ENCODE peak calls at places on chromosomes 16 and 17, in eight cellular contexts. T, G, L, V, P, O, Q and C are unnamed samples.

GRCh38 chr16:1914084-1914608 is 4.1 kb downstream of the HS3ST6 start:
- DNase-seq in T (no peak), G (no peak), L (no peak), V (no peak), P (no peak), O (peak), Q (no peak), C (peak)

GRCh38 chr17:71677444-71677843 is 443.4 kb upstream of the SOX9 start:
- DNase-seq in T (no peak), G (no peak), L (no peak), V (no peak), P (no peak), O (no peak), Q (no peak), C (no peak)

GRCh38 chr16:11233727-11234376 is 22.2 kb downstream of the SOCS1 start:
- DNase-seq in T (no peak), G (no peak), L (no peak), V (no peak), P (no peak), O (no peak), Q (no peak), C (no peak)

GRCh38 chr17:43778337-43779144 is at the start of gene DUSP3:
- DNase-seq in T (peak), G (peak), L (peak), V (peak), P (peak), O (peak), Q (peak), C (peak)

GRCh38 chr16:75319513-75320401 is 68.3 kb upstream of the BCAR1 start:
- DNase-seq in T (no peak), G (no peak), L (peak), V (peak), P (peak), O (no peak), Q (no peak), C (no peak)

GRCh38 chr17:15404116-15404730 is 62.8 kb upstream of the TEKT3 start:
- DNase-seq in T (no peak), G (no peak), L (no peak), V (no peak), P (peak), O (no peak), Q (no peak), C (no peak)

GRCh38 chr16:81595676-81596292 is 151.2 kb downstream of the CMIP start:
- DNase-seq in T (no peak), G (no peak), L (no peak), V (no peak), P (no peak), O (no peak), Q (peak), C (no peak)

GRCh38 chr16:53948734-53949430 is 244.9 kb downstream of the FTO start:
- DNase-seq in T (no peak), G (no peak), L (no peak), V (no peak), P (no peak), O (no peak), Q (no peak), C (no peak)

GRCh38 chr16:66859397-66860068 is 15.3 kb downstream of the CA7 start:
- DNase-seq in T (no peak), G (no peak), L (no peak), V (no peak), P (no peak), O (no peak), Q (no peak), C (no peak)

GRCh38 chr16:20906871-20907255 is 6.3 kb downstream of the LYRM1 start:
- DNase-seq in T (no peak), G (no peak), L (no peak), V (no peak), P (no peak), O (no peak), Q (no peak), C (no peak)